ENCODE peak calls at places on chromosomes 16 and 17, in seven cellular contexts. G, Q, B, C, P, D and T are unnamed samples.

GRCh38 chr17:76558210-76559095 is 18.6 kb downstream of the PRCD start:
- DNase-seq in G (peak; percentile 20), Q (no peak), B (no peak), C (peak; percentile 42), P (no peak), D (no peak), T (peak; percentile 48)

GRCh38 chr16:14092579-14092978 is 21.5 kb downstream of the MRTFB start:
- DNase-seq in G (peak; percentile 24), Q (no peak), B (no peak), C (no peak), P (no peak), D (no peak), T (no peak)

GRCh38 chr17:32503251-32504165 is 16.7 kb downstream of the CDK5R1 start:
- DNase-seq in G (no peak), Q (no peak), B (no peak), C (no peak), P (no peak), D (no peak), T (peak; percentile 68)

GRCh38 chr17:77636835-77637806 is 321.4 kb upstream of the TNRC6C start:
- DNase-seq in G (no peak), Q (no peak), B (peak; percentile 38), C (no peak), P (no peak), D (no peak), T (no peak)

GRCh38 chr17:30720013-30720471 is 104.5 kb downstream of the CRLF3 start:
- DNase-seq in G (no peak), Q (no peak), B (peak; percentile 23), C (no peak), P (no peak), D (no peak), T (no peak)

GRCh38 chr17:80921741-80922579 is 69.7 kb upstream of the CHMP6 start:
- DNase-seq in G (no peak), Q (no peak), B (no peak), C (no peak), P (no peak), D (no peak), T (no peak)

GRCh38 chr17:6853764-6854442 is 22.4 kb upstream of the TEKT1 start:
- DNase-seq in G (no peak), Q (no peak), B (peak; percentile 91), C (peak; percentile 93), P (peak; percentile 34), D (no peak), T (no peak)

GRCh38 chr17:51653902-51654301 is 393.6 kb downstream of the UTP18 start:
- DNase-seq in G (no peak), Q (no peak), B (peak; percentile 67), C (peak; percentile 60), P (no peak), D (no peak), T (no peak)

GRCh38 chr17:55717898-55718735 is 4.5 kb downstream of the TMEM100 start:
- DNase-seq in G (peak; percentile 68), Q (peak; percentile 81), B (peak; percentile 82), C (peak; percentile 84), P (peak; percentile 67), D (peak; percentile 75), T (peak; percentile 83)

GRCh38 chr17:41617136-41617535 is 4.6 kb upstream of the KRT16 start:
- DNase-seq in G (no peak), Q (no peak), B (no peak), C (no peak), P (no peak), D (no peak), T (no peak)

GRCh38 chr17:2337811-2338657 is 733 bp downstream of the SGSM2 start:
- DNase-seq in G (peak; percentile 44), Q (peak; percentile 45), B (peak; percentile 70), C (peak; percentile 62), P (no peak), D (peak; percentile 42), T (peak; percentile 73)

GRCh38 chr17:21774263-21774662 is 81.9 kb downstream of the KCNJ18 start:
- DNase-seq in G (no peak), Q (no peak), B (no peak), C (no peak), P (no peak), D (no peak), T (no peak)

GRCh38 chr16:68265078-68265925 is 976 bp downstream of the SLC7A6 start:
- DNase-seq in G (peak; percentile 69), Q (peak; percentile 97), B (no peak), C (peak; percentile 86), P (no peak), D (no peak), T (peak; percentile 83)

GRCh38 chr16:85206472-85207356 is 94.4 kb upstream of the CIBAR2 start:
- DNase-seq in G (peak; percentile 48), Q (no peak), B (no peak), C (no peak), P (no peak), D (no peak), T (peak; percentile 86)

GRCh38 chr17:7650509-7651096 is at the start of gene ATP1B2:
- DNase-seq in G (no peak), Q (no peak), B (peak; percentile 98), C (peak; percentile 96), P (peak; percentile 72), D (peak; percentile 89), T (peak; percentile 56)

GRCh38 chr16:54870151-54870550 is 60.5 kb upstream of the IRX5 start:
- DNase-seq in G (no peak), Q (no peak), B (no peak), C (no peak), P (no peak), D (no peak), T (no peak)
- H4K8ac ChIP-seq in G (no peak overlapping the region), Q (no peak overlapping the region), B (no peak overlapping the region), C (no peak overlapping the region), P (no peak overlapping the region), D (no peak overlapping the region), T (no peak overlapping the region)

GRCh38 chr16:57621521-57622268 is 6.7 kb upstream of the ADGRG1 start:
- DNase-seq in G (no peak), Q (peak; percentile 46), B (no peak), C (no peak), P (no peak), D (no peak), T (no peak)
- H4K8ac ChIP-seq in G (no peak overlapping the region), Q (peak overlapping the region; percentile 50), B (no peak overlapping the region), C (no peak overlapping the region), P (no peak overlapping the region), D (no peak overlapping the region), T (no peak overlapping the region)

GRCh38 chr17:67183531-67183930 is 61.5 kb downstream of the HELZ start:
- DNase-seq in G (no peak), Q (no peak), B (no peak), C (no peak), P (no peak), D (no peak), T (no peak)
- H4K8ac ChIP-seq in G (no peak overlapping the region), Q (no peak overlapping the region), B (no peak overlapping the region), C (no peak overlapping the region), P (no peak overlapping the region), D (no peak overlapping the region), T (no peak overlapping the region)

GRCh38 chr16:79901522-79901921 is 301.0 kb upstream of the MAF start:
- DNase-seq in G (no peak), Q (no peak), B (no peak), C (no peak), P (no peak), D (no peak), T (no peak)

GRCh38 chr16:79897087-79897443 is 296.5 kb upstream of the MAF start:
- DNase-seq in G (no peak), Q (no peak), B (no peak), C (no peak), P (no peak), D (no peak), T (no peak)

GRCh38 chr16:79897444-79898146 is 297.1 kb upstream of the MAF start:
- DNase-seq in G (no peak), Q (no peak), B (no peak), C (no peak), P (no peak), D (no peak), T (peak; percentile 89)

GRCh38 chr16:79899316-79900110 is 299.0 kb upstream of the MAF start:
- DNase-seq in G (no peak), Q (peak; percentile 41), B (no peak), C (no peak), P (no peak), D (no peak), T (no peak)

GRCh38 chr16:79898703-79899102 is 298.2 kb upstream of the MAF start:
- DNase-seq in G (no peak), Q (no peak), B (no peak), C (no peak), P (no peak), D (no peak), T (no peak)
- H4K8ac ChIP-seq in G (no peak overlapping the region), Q (no peak overlapping the region), B (no peak overlapping the region), C (no peak overlapping the region), P (no peak overlapping the region), D (no peak overlapping the region), T (no peak overlapping the region)

GRCh38 chr16:11045441-11045840 is 101.1 kb downstream of the CLEC16A start:
- DNase-seq in G (no peak), Q (no peak), B (no peak), C (no peak), P (no peak), D (no peak), T (no peak)

GRCh38 chr16:11049396-11050059 is 105.2 kb downstream of the CLEC16A start:
- DNase-seq in G (no peak), Q (peak; percentile 41), B (peak; percentile 42), C (peak; percentile 92), P (peak; percentile 38), D (no peak), T (no peak)

GRCh38 chr16:11047939-11048500 is 103.7 kb downstream of the CLEC16A start:
- DNase-seq in G (no peak), Q (no peak), B (no peak), C (no peak), P (no peak), D (no peak), T (peak; percentile 20)

GRCh38 chr16:11045846-11046245 is 101.5 kb downstream of the CLEC16A start:
- DNase-seq in G (peak; percentile 59), Q (no peak), B (no peak), C (no peak), P (no peak), D (no peak), T (peak; percentile 61)

GRCh38 chr16:11047057-11047456 is 102.7 kb downstream of the CLEC16A start:
- DNase-seq in G (peak; percentile 93), Q (no peak), B (no peak), C (no peak), P (no peak), D (no peak), T (peak; percentile 64)
- H4K8ac ChIP-seq in G (peak overlapping the region; percentile 51), Q (no peak overlapping the region), B (no peak overlapping the region), C (no peak overlapping the region), P (no peak overlapping the region), D (no peak overlapping the region), T (no peak overlapping the region)